ENCODE peak calls at places on chromosome 9, in five cellular contexts. One of them, this sample, is unnamed.

GRCh38 chr9:31519011-31519410 is 865.4 kb upstream of the ACO1 start:
- DNase-seq in C1 segment of cervical spinal cord: no peak
- DNase-seq in GM04504: no peak
- DNase-seq in tibial nerve: no peak
- DNase-seq in progenitor cell of endocrine pancreas: no peak
- DNase-seq in this sample: no peak

GRCh38 chr9:3035594-3036389 is 191.9 kb upstream of the PUM3 start:
- DNase-seq in GM04504: no peak
- DNase-seq in C1 segment of cervical spinal cord: peak; percentile 75
- DNase-seq in progenitor cell of endocrine pancreas: no peak
- DNase-seq in tibial nerve: no peak
- DNase-seq in this sample: no peak

GRCh38 chr9:112015149-112015548 is 118.5 kb downstream of the UGCG start:
- DNase-seq in tibial nerve: no peak
- DNase-seq in GM04504: no peak
- DNase-seq in C1 segment of cervical spinal cord: no peak
- DNase-seq in progenitor cell of endocrine pancreas: no peak
- DNase-seq in this sample: no peak

GRCh38 chr9:137478613-137479314 is 19.6 kb upstream of the NSMF start:
- DNase-seq in tibial nerve: no peak
- DNase-seq in progenitor cell of endocrine pancreas: no peak
- DNase-seq in GM04504: peak; percentile 20
- DNase-seq in C1 segment of cervical spinal cord: no peak
- DNase-seq in this sample: no peak

GRCh38 chr9:20921362-20921761 is 110.1 kb downstream of the HACD4 start:
- DNase-seq in tibial nerve: no peak
- DNase-seq in C1 segment of cervical spinal cord: no peak
- DNase-seq in progenitor cell of endocrine pancreas: no peak
- DNase-seq in GM04504: no peak
- DNase-seq in this sample: no peak

GRCh38 chr9:138025908-138026307 is 148.3 kb downstream of the CACNA1B start:
- DNase-seq in C1 segment of cervical spinal cord: no peak
- DNase-seq in GM04504: no peak
- DNase-seq in tibial nerve: no peak
- DNase-seq in progenitor cell of endocrine pancreas: no peak
- DNase-seq in this sample: no peak

GRCh38 chr9:27476870-27477269 is 47.2 kb upstream of the IFNK start:
- DNase-seq in progenitor cell of endocrine pancreas: no peak
- DNase-seq in GM04504: no peak
- DNase-seq in tibial nerve: no peak
- DNase-seq in C1 segment of cervical spinal cord: no peak
- DNase-seq in this sample: no peak

GRCh38 chr9:115604831-115605483 is 487.0 kb upstream of the TNC start:
- DNase-seq in progenitor cell of endocrine pancreas: no peak
- DNase-seq in GM04504: peak; percentile 94
- DNase-seq in C1 segment of cervical spinal cord: no peak
- DNase-seq in tibial nerve: no peak
- DNase-seq in this sample: no peak

GRCh38 chr9:122016789-122017188 is 76.3 kb downstream of the TTLL11 start:
- DNase-seq in progenitor cell of endocrine pancreas: peak; percentile 3
- DNase-seq in C1 segment of cervical spinal cord: peak; percentile 65
- DNase-seq in tibial nerve: no peak
- DNase-seq in GM04504: no peak
- DNase-seq in this sample: no peak

GRCh38 chr9:115391166-115391825 is 273.3 kb upstream of the TNC start:
- DNase-seq in GM04504: no peak
- DNase-seq in tibial nerve: no peak
- DNase-seq in progenitor cell of endocrine pancreas: no peak
- DNase-seq in C1 segment of cervical spinal cord: no peak
- DNase-seq in this sample: no peak

GRCh38 chr9:7186175-7186574 is 428.4 kb downstream of the KDM4C start:
- DNase-seq in C1 segment of cervical spinal cord: no peak
- DNase-seq in tibial nerve: no peak
- DNase-seq in progenitor cell of endocrine pancreas: no peak
- DNase-seq in GM04504: no peak
- DNase-seq in this sample: no peak

GRCh38 chr9:136292591-136293448 is 11.1 kb downstream of the CCDC187 start:
- DNase-seq in GM04504: no peak
- DNase-seq in C1 segment of cervical spinal cord: no peak
- DNase-seq in progenitor cell of endocrine pancreas: no peak
- DNase-seq in tibial nerve: no peak
- DNase-seq in this sample: no peak

GRCh38 chr9:134647359-134648115 is 5.9 kb downstream of the COL5A1 start:
- DNase-seq in C1 segment of cervical spinal cord: no peak
- DNase-seq in GM04504: no peak
- DNase-seq in progenitor cell of endocrine pancreas: no peak
- DNase-seq in tibial nerve: no peak
- DNase-seq in this sample: peak; percentile 24

GRCh38 chr9:1052119-1052907 is 2.2 kb downstream of the DMRT2 start:
- DNase-seq in GM04504: no peak
- DNase-seq in progenitor cell of endocrine pancreas: no peak
- DNase-seq in C1 segment of cervical spinal cord: no peak
- DNase-seq in tibial nerve: no peak
- DNase-seq in this sample: no peak

GRCh38 chr9:109880276-109881169 is 100.5 kb downstream of the PALM2AKAP2 start:
- DNase-seq in GM04504: no peak
- DNase-seq in tibial nerve: no peak
- DNase-seq in C1 segment of cervical spinal cord: no peak
- DNase-seq in progenitor cell of endocrine pancreas: no peak
- DNase-seq in this sample: no peak

GRCh38 chr9:125747765-125748510 is 765 bp downstream of the PBX3 start:
- DNase-seq in GM04504: no peak
- DNase-seq in C1 segment of cervical spinal cord: no peak
- DNase-seq in progenitor cell of endocrine pancreas: peak; percentile 25
- DNase-seq in tibial nerve: no peak
- DNase-seq in this sample: peak; percentile 35

GRCh38 chr9:87393706-87394255 is 103.9 kb upstream of the DAPK1 start:
- DNase-seq in tibial nerve: no peak
- DNase-seq in C1 segment of cervical spinal cord: no peak
- DNase-seq in progenitor cell of endocrine pancreas: no peak
- DNase-seq in GM04504: no peak
- DNase-seq in this sample: no peak

GRCh38 chr9:22203371-22204138 is 194.4 kb upstream of the CDKN2B start:
- DNase-seq in progenitor cell of endocrine pancreas: no peak
- DNase-seq in C1 segment of cervical spinal cord: no peak
- DNase-seq in tibial nerve: no peak
- DNase-seq in GM04504: no peak
- DNase-seq in this sample: no peak

GRCh38 chr9:99588747-99589146 is 232.9 kb upstream of the NR4A3 start:
- DNase-seq in tibial nerve: no peak
- DNase-seq in progenitor cell of endocrine pancreas: no peak
- DNase-seq in GM04504: no peak
- DNase-seq in C1 segment of cervical spinal cord: no peak
- DNase-seq in this sample: no peak

GRCh38 chr9:4301971-4302427 is 2.1 kb upstream of the GLIS3 start:
- DNase-seq in progenitor cell of endocrine pancreas: no peak
- DNase-seq in C1 segment of cervical spinal cord: no peak
- DNase-seq in tibial nerve: peak; percentile 13
- DNase-seq in GM04504: peak; percentile 92
- DNase-seq in this sample: peak; percentile 41

GRCh38 chr9:93827545-93828330 is 127.4 kb downstream of the BARX1 start:
- DNase-seq in progenitor cell of endocrine pancreas: peak; percentile 70
- DNase-seq in GM04504: peak; percentile 9
- DNase-seq in C1 segment of cervical spinal cord: peak; percentile 15
- DNase-seq in tibial nerve: no peak
- DNase-seq in this sample: no peak

GRCh38 chr9:124780757-124781151 is 3.8 kb downstream of the OLFML2A start:
- DNase-seq in progenitor cell of endocrine pancreas: no peak
- DNase-seq in tibial nerve: no peak
- DNase-seq in GM04504: no peak
- DNase-seq in C1 segment of cervical spinal cord: no peak
- DNase-seq in this sample: no peak

GRCh38 chr9:91302831-91303230 is 58.9 kb downstream of the AUH start:
- DNase-seq in progenitor cell of endocrine pancreas: no peak
- DNase-seq in C1 segment of cervical spinal cord: peak; percentile 42
- DNase-seq in GM04504: peak; percentile 68
- DNase-seq in tibial nerve: no peak
- DNase-seq in this sample: no peak

GRCh38 chr9:83584995-83585394 is 37.9 kb upstream of the IDNK start:
- DNase-seq in GM04504: no peak
- DNase-seq in tibial nerve: no peak
- DNase-seq in progenitor cell of endocrine pancreas: no peak
- DNase-seq in C1 segment of cervical spinal cord: no peak
- DNase-seq in this sample: no peak

GRCh38 chr9:137077010-137077747 is at the start of gene UAP1L1:
- DNase-seq in tibial nerve: peak; percentile 65
- DNase-seq in C1 segment of cervical spinal cord: no peak
- DNase-seq in progenitor cell of endocrine pancreas: no peak
- DNase-seq in GM04504: peak; percentile 24
- DNase-seq in this sample: peak; percentile 70

GRCh38 chr9:77712533-77713130 is 64.5 kb upstream of the GNA14 start:
- DNase-seq in C1 segment of cervical spinal cord: no peak
- DNase-seq in tibial nerve: no peak
- DNase-seq in GM04504: peak; percentile 40
- DNase-seq in progenitor cell of endocrine pancreas: no peak
- DNase-seq in this sample: no peak